ENCODE peak calls at places on chromosomes 1 and 21, in four cellular contexts. H, I, A and B are unnamed samples.

GRCh38 chr1:192579319-192579738 is 3.8 kb downstream of the RGS1 start:
- DNase-seq in H (no peak), I (no peak), A (no peak), B (no peak)

GRCh38 chr21:44956356-44957046 is 16.7 kb downstream of the SLX9 start:
- DNase-seq in H (no peak), I (no peak), A (no peak), B (no peak)

GRCh38 chr1:37056201-37056764 is 22.0 kb upstream of the GRIK3 start:
- DNase-seq in H (no peak), I (no peak), A (no peak), B (no peak)

GRCh38 chr1:184866991-184867788 is 107.1 kb downstream of the NIBAN1 start:
- DNase-seq in H (no peak), I (no peak), A (no peak), B (peak)

GRCh38 chr1:226656201-226656600 is 82.9 kb downstream of the ITPKB start:
- DNase-seq in H (no peak), I (no peak), A (no peak), B (no peak)

GRCh38 chr1:60388092-60388987 is 314.8 kb upstream of the C1orf87 start:
- DNase-seq in H (no peak), I (no peak), A (no peak), B (no peak)

GRCh38 chr1:174942547-174943255 is 57.0 kb upstream of the CACYBP start:
- DNase-seq in H (no peak), I (peak), A (no peak), B (no peak)

GRCh38 chr1:27350673-27351540 is 9.1 kb downstream of the SYTL1 start:
- DNase-seq in H (no peak), I (peak), A (no peak), B (no peak)

GRCh38 chr1:84603223-84603622 is 29.0 kb upstream of the CTBS start:
- DNase-seq in H (no peak), I (no peak), A (no peak), B (no peak)

GRCh38 chr21:38888956-38889605 is 83.4 kb downstream of the ETS2 start:
- DNase-seq in H (no peak), I (no peak), A (no peak), B (no peak)

GRCh38 chr21:46459356-46460112 is 843 bp downstream of the DIP2A start:
- DNase-seq in H (no peak), I (peak), A (peak), B (peak)

GRCh38 chr1:42983253-42983652 is 24.6 kb upstream of the SLC2A1 start:
- DNase-seq in H (no peak), I (no peak), A (no peak), B (no peak)

GRCh38 chr21:34839070-34839820 is 170.5 kb downstream of the CLIC6 start:
- DNase-seq in H (no peak), I (no peak), A (no peak), B (no peak)

GRCh38 chr21:42376338-42376982 is 10.1 kb upstream of the TFF1 start:
- DNase-seq in H (no peak), I (no peak), A (no peak), B (no peak)

GRCh38 chr1:219171192-219171935 is 2.3 kb upstream of the LYPLAL1 start:
- DNase-seq in H (no peak), I (no peak), A (no peak), B (no peak)

GRCh38 chr21:44455524-44456206 is 355 bp downstream of the LRRC3 start:
- DNase-seq in H (peak), I (peak), A (no peak), B (peak)

GRCh38 chr1:66380452-66381212 is 153.3 kb upstream of the SGIP1 start:
- DNase-seq in H (no peak), I (no peak), A (no peak), B (no peak)

GRCh38 chr1:115134850-115135484 is 45.7 kb upstream of the TSPAN2 start:
- DNase-seq in H (peak), I (peak), A (no peak), B (peak)
- TF ChIP-seq CTCF in H (no peak), I (no peak), A (no peak), B (no peak)

GRCh38 chr1:247216246-247216645 is 39.6 kb upstream of the VN1R5 start:
- DNase-seq in H (no peak), I (no peak), A (no peak), B (no peak)
- H3K27ac ChIP-seq in H (no peak), I (no peak), A (no peak), B (no peak)

GRCh38 chr1:241834733-241835377 is 13.1 kb upstream of the EXO1 start:
- DNase-seq in H (peak), I (peak), A (no peak), B (no peak)
- TF ChIP-seq CTCF in H (peak), I (peak), A (peak), B (peak)

DNA sequence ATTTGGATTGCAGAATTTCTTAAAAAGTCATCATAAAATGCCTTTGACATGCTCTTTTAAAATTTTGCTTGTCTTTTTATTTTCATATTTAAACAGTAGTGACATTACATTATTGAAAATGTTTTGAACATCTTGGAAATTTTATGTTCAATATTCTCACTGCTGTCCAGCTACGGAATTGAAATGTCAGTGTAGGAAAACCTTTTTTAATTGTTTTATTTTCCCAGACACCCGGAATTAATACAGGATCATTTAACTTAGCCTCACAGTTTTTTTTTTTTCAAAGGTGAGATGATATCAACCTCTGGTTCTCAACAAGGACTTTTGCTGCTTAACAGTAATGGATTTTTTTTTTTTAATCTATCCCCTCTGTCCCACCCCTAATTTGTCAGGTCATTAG is 4.1 kb downstream of the RBM15 start:
- DNase-seq in H (no peak), I (no peak), A (no peak), B (no peak)
- H3K27ac ChIP-seq in H (no peak), I (no peak), A (no peak), B (no peak)

DNA sequence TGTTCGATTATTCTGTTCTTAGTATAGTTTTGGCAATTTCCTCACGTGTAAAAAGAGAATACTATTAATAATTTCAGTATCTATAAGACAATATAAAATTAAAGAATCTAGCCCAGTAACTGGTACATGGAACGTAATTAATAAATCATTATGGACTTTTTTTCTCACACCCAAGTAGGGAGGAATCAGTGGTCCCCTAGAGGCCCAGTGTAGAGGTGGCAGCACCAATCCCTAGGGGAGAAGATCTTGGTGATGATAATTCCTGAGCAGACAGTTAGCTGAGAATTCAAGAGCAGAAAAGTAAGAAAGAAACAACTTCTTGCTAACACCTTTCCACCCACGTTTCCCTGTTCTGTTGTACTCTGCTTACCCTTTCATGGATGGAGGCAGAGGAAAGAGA is 19.7 kb upstream of the SELE start:
- DNase-seq in H (no peak), I (no peak), A (no peak), B (no peak)
- TF ChIP-seq CTCF in H (no peak), I (no peak), A (no peak), B (no peak)